ENCODE peak calls at places on chromosomes 13 and 19, in eight cellular contexts. Z is AG09319, T is ureter, O is cardiac fibroblast, U is testis, W is T-helper 17 cell, P is HFFc6, M is endothelial cell. L is an unnamed sample.

GRCh38 chr13:109517516-109517915 is 268.9 kb downstream of the IRS2 start:
- DNase-seq in W (no peak), Z (no peak), P (no peak), O (no peak), M (no peak), T (no peak), U (no peak), L (no peak)

GRCh38 chr19:54262066-54262465 is 5.0 kb upstream of the LILRB5 start:
- DNase-seq in T (peak; percentile 10), Z (no peak), O (no peak), P (no peak), M (no peak), U (no peak), W (no peak), L (no peak)

GRCh38 chr19:6803036-6803404 is 30.5 kb downstream of the VAV1 start:
- DNase-seq in M (no peak), U (no peak), Z (no peak), O (no peak), W (no peak), T (no peak), P (no peak), L (no peak)

GRCh38 chr13:47478985-47479384 is 522.1 kb downstream of the SUCLA2 start:
- DNase-seq in T (no peak), M (no peak), W (no peak), O (peak; percentile 24), U (no peak), P (no peak), Z (peak; percentile 30), L (no peak)

GRCh38 chr13:98226520-98226919 is 49.5 kb upstream of the RNF113B start:
- DNase-seq in U (no peak), P (no peak), O (no peak), T (no peak), Z (no peak), W (no peak), M (no peak), L (no peak)

GRCh38 chr19:19860756-19861390 is 4.8 kb upstream of the ZNF253 start:
- DNase-seq in Z (no peak), T (peak; percentile 70), W (peak; percentile 56), M (peak; percentile 33), P (no peak), O (no peak), U (peak; percentile 88), L (no peak)

GRCh38 chr19:4534836-4535658 is at the start of gene PLIN5:
- DNase-seq in P (peak; percentile 15), U (peak; percentile 89), M (peak; percentile 77), W (no peak), O (peak; percentile 76), Z (no peak), T (peak; percentile 85), L (peak; percentile 95)

GRCh38 chr19:33377586-33378475 is 4.3 kb downstream of the CEBPG start:
- DNase-seq in O (no peak), T (no peak), U (no peak), P (no peak), M (no peak), Z (no peak), W (no peak), L (no peak)

GRCh38 chr13:102277286-102277685 is 124.6 kb downstream of the FGF14 start:
- DNase-seq in U (no peak), M (no peak), W (no peak), O (no peak), Z (no peak), T (no peak), P (no peak), L (no peak)

GRCh38 chr13:24148414-24149305 is 11.9 kb upstream of the SPATA13 start:
- DNase-seq in P (peak; percentile 99), W (no peak), Z (peak; percentile 96), O (peak; percentile 93), T (peak; percentile 78), M (peak; percentile 37), U (no peak), L (no peak)

GRCh38 chr19:16324384-16325160 is at the start of gene KLF2:
- DNase-seq in M (peak; percentile 93), T (peak; percentile 94), U (peak; percentile 91), W (peak; percentile 95), P (peak; percentile 93), Z (peak; percentile 86), O (peak; percentile 98), L (peak; percentile 92)

GRCh38 chr13:43908156-43909126 is 28.7 kb downstream of the LACC1 start:
- DNase-seq in O (peak; percentile 72), P (peak; percentile 77), U (peak; percentile 34), M (peak; percentile 6), Z (no peak), W (no peak), T (no peak), L (no peak)

GRCh38 chr19:34482380-34483250 is 1.1 kb downstream of the WTIP start:
- DNase-seq in T (no peak), P (no peak), O (peak; percentile 52), Z (no peak), U (peak; percentile 61), M (peak; percentile 49), W (no peak), L (peak; percentile 74)

GRCh38 chr19:13962738-13963602 is 10.7 kb downstream of the DCAF15 start:
- DNase-seq in U (peak; percentile 35), Z (no peak), T (no peak), P (no peak), M (no peak), O (peak; percentile 46), W (no peak), L (no peak)

GRCh38 chr19:19405919-19406877 is 723 bp downstream of the GATAD2A start:
- DNase-seq in T (no peak), P (peak; percentile 30), M (peak; percentile 65), Z (no peak), U (peak; percentile 54), W (peak; percentile 29), O (peak; percentile 51), L (peak; percentile 77)

GRCh38 chr19:10701955-10702307 is 692 bp downstream of the QTRT1 start:
- DNase-seq in W (no peak), P (no peak), T (no peak), Z (no peak), M (peak; percentile 25), U (peak; percentile 51), O (no peak), L (peak; percentile 83)

GRCh38 chr13:48726711-48727110 is 73.0 kb downstream of the CYSLTR2 start:
- DNase-seq in W (no peak), Z (no peak), T (no peak), P (no peak), U (no peak), M (no peak), O (no peak), L (no peak)

GRCh38 chr13:97257800-97258799 is 36.0 kb downstream of the MBNL2 start:
- DNase-seq in T (no peak), O (peak; percentile 98), Z (peak; percentile 46), M (peak; percentile 56), W (no peak), U (no peak), P (peak; percentile 90), L (no peak)

GRCh38 chr13:110610955-110611595 is 4.3 kb upstream of the NAXD start:
- DNase-seq in Z (no peak), U (no peak), P (no peak), M (no peak), O (no peak), W (no peak), T (peak; percentile 19), L (no peak)

GRCh38 chr13:50366488-50367174 is 351.4 kb downstream of the KCNRG start:
- DNase-seq in M (no peak), T (no peak), W (no peak), Z (no peak), O (no peak), U (no peak), P (no peak), L (no peak)

GRCh38 chr19:16381756-16382401 is 57.3 kb downstream of the KLF2 start:
- DNase-seq in M (no peak), O (peak; percentile 94), W (no peak), T (peak; percentile 83), Z (no peak), P (no peak), U (peak; percentile 68), L (no peak)

GRCh38 chr19:5700455-5701092 is 10.5 kb downstream of the RPL36 start:
- DNase-seq in Z (no peak), P (no peak), M (no peak), T (no peak), W (no peak), U (no peak), O (no peak), L (no peak)

GRCh38 chr13:28089065-28089464 is 11.3 kb downstream of the FLT3 start:
- DNase-seq in T (no peak), Z (no peak), M (no peak), W (no peak), U (no peak), O (no peak), P (no peak), L (no peak)

GRCh38 chr13:49645451-49645850 is 17.1 kb downstream of the ARL11 start:
- DNase-seq in P (no peak), U (no peak), O (no peak), W (no peak), M (no peak), T (no peak), Z (no peak), L (no peak)

GRCh38 chr19:17352608-17353280 is 15.4 kb downstream of the GTPBP3 start:
- DNase-seq in P (no peak), Z (no peak), O (peak; percentile 74), W (no peak), T (no peak), M (no peak), U (no peak), L (no peak)

GRCh38 chr19:34172661-34173144 is 399 bp downstream of the LSM14A start:
- DNase-seq in Z (no peak), P (no peak), W (no peak), T (peak; percentile 50), M (peak; percentile 36), O (peak; percentile 44), U (peak; percentile 27), L (peak; percentile 62)

GRCh38 chr13:41034862-41035261 is 15.7 kb upstream of the ELF1 start:
- DNase-seq in W (no peak), U (no peak), P (no peak), O (no peak), T (no peak), M (no peak), Z (no peak), L (no peak)

GRCh38 chr19:41296323-41296935 is 13.5 kb upstream of the CCDC97 start:
- DNase-seq in Z (no peak), T (no peak), M (no peak), O (no peak), P (no peak), U (no peak), W (no peak), L (no peak)

GRCh38 chr13:100128373-100128772 is 39.5 kb downstream of the PCCA start:
- DNase-seq in M (no peak), U (no peak), O (peak; percentile 12), T (no peak), Z (no peak), W (no peak), P (no peak), L (no peak)

GRCh38 chr19:33186835-33187540 is 7.1 kb upstream of the LRP3 start:
- DNase-seq in T (no peak), U (no peak), M (no peak), P (no peak), Z (no peak), O (no peak), W (no peak), L (no peak)

L was measured in D341Med.